ENCODE peak calls at places on chromosomes 3 and 15, in five cellular contexts. One of them, this sample, is unnamed.

GRCh38 chr3:17841190-17841828 is 98.9 kb upstream of the TBC1D5 start:
- DNase-seq in activated CD4-positive, alpha-beta T cell treated with anti-CD3 and anti-CD28 coated beads for 48 hours: peak
- DNase-seq in activated CD8-positive, alpha-beta memory T cell treated with anti-CD3 and anti-CD28 coated beads, Interleukin-2, amount 10 ng/mL, durations not matched to agents 7 days and 5 days: peak
- DNase-seq in NCI-H526 treated with DMSO at 0.1 percent for 48 hours: peak
- DNase-seq in GM13976: peak
- DNase-seq in this sample: peak

GRCh38 chr15:69324031-69324430 is 25.3 kb downstream of the PAQR5 start:
- DNase-seq in activated CD4-positive, alpha-beta T cell treated with anti-CD3 and anti-CD28 coated beads for 48 hours: no peak
- DNase-seq in activated CD8-positive, alpha-beta memory T cell treated with anti-CD3 and anti-CD28 coated beads, Interleukin-2, amount 10 ng/mL, durations not matched to agents 7 days and 5 days: no peak
- DNase-seq in NCI-H526 treated with DMSO at 0.1 percent for 48 hours: no peak
- DNase-seq in GM13976: no peak
- DNase-seq in this sample: no peak

GRCh38 chr3:164608554-164609276 is 469.6 kb downstream of the SI start:
- DNase-seq in activated CD4-positive, alpha-beta T cell treated with anti-CD3 and anti-CD28 coated beads for 48 hours: no peak
- DNase-seq in activated CD8-positive, alpha-beta memory T cell treated with anti-CD3 and anti-CD28 coated beads, Interleukin-2, amount 10 ng/mL, durations not matched to agents 7 days and 5 days: no peak
- DNase-seq in NCI-H526 treated with DMSO at 0.1 percent for 48 hours: no peak
- DNase-seq in GM13976: no peak
- DNase-seq in this sample: no peak

GRCh38 chr3:126212629-126213375 is 32.4 kb upstream of the ALDH1L1 start:
- DNase-seq in activated CD4-positive, alpha-beta T cell treated with anti-CD3 and anti-CD28 coated beads for 48 hours: peak
- DNase-seq in activated CD8-positive, alpha-beta memory T cell treated with anti-CD3 and anti-CD28 coated beads, Interleukin-2, amount 10 ng/mL, durations not matched to agents 7 days and 5 days: no peak
- DNase-seq in NCI-H526 treated with DMSO at 0.1 percent for 48 hours: peak
- DNase-seq in GM13976: peak
- DNase-seq in this sample: no peak

GRCh38 chr3:120435621-120436020 is 15.2 kb downstream of the FSTL1 start:
- DNase-seq in activated CD4-positive, alpha-beta T cell treated with anti-CD3 and anti-CD28 coated beads for 48 hours: no peak
- DNase-seq in activated CD8-positive, alpha-beta memory T cell treated with anti-CD3 and anti-CD28 coated beads, Interleukin-2, amount 10 ng/mL, durations not matched to agents 7 days and 5 days: no peak
- DNase-seq in NCI-H526 treated with DMSO at 0.1 percent for 48 hours: no peak
- DNase-seq in GM13976: no peak
- DNase-seq in this sample: no peak

GRCh38 chr3:52171577-52172261 is 17.5 kb upstream of the POC1A start:
- DNase-seq in activated CD4-positive, alpha-beta T cell treated with anti-CD3 and anti-CD28 coated beads for 48 hours: no peak
- DNase-seq in activated CD8-positive, alpha-beta memory T cell treated with anti-CD3 and anti-CD28 coated beads, Interleukin-2, amount 10 ng/mL, durations not matched to agents 7 days and 5 days: no peak
- DNase-seq in NCI-H526 treated with DMSO at 0.1 percent for 48 hours: no peak
- DNase-seq in GM13976: no peak
- DNase-seq in this sample: no peak

GRCh38 chr3:14113964-14114667 is 10.6 kb downstream of the CHCHD4 start:
- DNase-seq in activated CD4-positive, alpha-beta T cell treated with anti-CD3 and anti-CD28 coated beads for 48 hours: no peak
- DNase-seq in activated CD8-positive, alpha-beta memory T cell treated with anti-CD3 and anti-CD28 coated beads, Interleukin-2, amount 10 ng/mL, durations not matched to agents 7 days and 5 days: no peak
- DNase-seq in NCI-H526 treated with DMSO at 0.1 percent for 48 hours: no peak
- DNase-seq in GM13976: no peak
- DNase-seq in this sample: no peak

GRCh38 chr3:162367443-162368132 is 871.0 kb downstream of the OTOL1 start:
- DNase-seq in activated CD4-positive, alpha-beta T cell treated with anti-CD3 and anti-CD28 coated beads for 48 hours: no peak
- DNase-seq in activated CD8-positive, alpha-beta memory T cell treated with anti-CD3 and anti-CD28 coated beads, Interleukin-2, amount 10 ng/mL, durations not matched to agents 7 days and 5 days: no peak
- DNase-seq in NCI-H526 treated with DMSO at 0.1 percent for 48 hours: no peak
- DNase-seq in GM13976: no peak
- DNase-seq in this sample: no peak

GRCh38 chr3:15148614-15149013 is 49.7 kb upstream of the RBSN start:
- DNase-seq in activated CD4-positive, alpha-beta T cell treated with anti-CD3 and anti-CD28 coated beads for 48 hours: no peak
- DNase-seq in activated CD8-positive, alpha-beta memory T cell treated with anti-CD3 and anti-CD28 coated beads, Interleukin-2, amount 10 ng/mL, durations not matched to agents 7 days and 5 days: no peak
- DNase-seq in NCI-H526 treated with DMSO at 0.1 percent for 48 hours: no peak
- DNase-seq in GM13976: no peak
- DNase-seq in this sample: no peak

This sample was measured in GM10248.